ENCODE peak calls at places on chromosomes 1 and 21, in four cellular contexts. One of them, this sample, is unnamed.

GRCh38 chr1:216830402-216830801 is 107.2 kb upstream of the ESRRG start:
- DNase-seq in stomach: no peak
- DNase-seq in effector memory CD4-positive, alpha-beta T cell: no peak
- DNase-seq in A549: no peak
- DNase-seq in this sample: no peak

GRCh38 chr1:16351449-16351993 is 759 bp downstream of the FBXO42 start:
- DNase-seq in stomach: no peak
- DNase-seq in effector memory CD4-positive, alpha-beta T cell: no peak
- DNase-seq in A549: no peak
- DNase-seq in this sample: peak; percentile 18

GRCh38 chr1:180920702-180921101 is 8.0 kb downstream of the KIAA1614 start:
- DNase-seq in stomach: no peak
- DNase-seq in effector memory CD4-positive, alpha-beta T cell: no peak
- DNase-seq in A549: no peak
- DNase-seq in this sample: no peak

GRCh38 chr1:225479341-225479740 is 51.5 kb upstream of the LBR start:
- DNase-seq in stomach: no peak
- DNase-seq in effector memory CD4-positive, alpha-beta T cell: no peak
- DNase-seq in A549: no peak
- DNase-seq in this sample: no peak

GRCh38 chr1:64940026-64940425 is 26.3 kb downstream of the JAK1 start:
- DNase-seq in stomach: no peak
- DNase-seq in effector memory CD4-positive, alpha-beta T cell: no peak
- DNase-seq in A549: no peak
- DNase-seq in this sample: no peak

GRCh38 chr1:207866471-207867135 is 44.3 kb downstream of the CD34 start:
- DNase-seq in stomach: no peak
- DNase-seq in effector memory CD4-positive, alpha-beta T cell: no peak
- DNase-seq in A549: no peak
- DNase-seq in this sample: peak; percentile 23

GRCh38 chr1:190904091-190904695 is 426.5 kb upstream of the BRINP3 start:
- DNase-seq in stomach: no peak
- DNase-seq in effector memory CD4-positive, alpha-beta T cell: no peak
- DNase-seq in A549: no peak
- DNase-seq in this sample: no peak

GRCh38 chr21:16071082-16071481 is 341.3 kb downstream of the USP25 start:
- DNase-seq in stomach: no peak
- DNase-seq in effector memory CD4-positive, alpha-beta T cell: no peak
- DNase-seq in A549: no peak
- DNase-seq in this sample: no peak

GRCh38 chr1:236389253-236389652 is 4.8 kb upstream of the EDARADD start:
- DNase-seq in stomach: no peak
- DNase-seq in effector memory CD4-positive, alpha-beta T cell: no peak
- DNase-seq in A549: no peak
- DNase-seq in this sample: no peak

GRCh38 chr1:229296541-229296941 is 25.6 kb downstream of the RAB4A start:
- DNase-seq in stomach: no peak
- DNase-seq in effector memory CD4-positive, alpha-beta T cell: no peak
- DNase-seq in A549: no peak
- DNase-seq in this sample: no peak

GRCh38 chr1:155272466-155273133 is 704 bp downstream of the CLK2 start:
- DNase-seq in stomach: no peak
- DNase-seq in effector memory CD4-positive, alpha-beta T cell: no peak
- DNase-seq in A549: peak; percentile 77
- DNase-seq in this sample: no peak

GRCh38 chr1:50703240-50703639 is 256.8 kb downstream of the FAF1 start:
- DNase-seq in stomach: no peak
- DNase-seq in effector memory CD4-positive, alpha-beta T cell: no peak
- DNase-seq in A549: no peak
- DNase-seq in this sample: no peak

GRCh38 chr21:16108561-16109070 is 378.8 kb downstream of the USP25 start:
- DNase-seq in stomach: no peak
- DNase-seq in effector memory CD4-positive, alpha-beta T cell: no peak
- DNase-seq in A549: no peak
- DNase-seq in this sample: no peak

GRCh38 chr1:89001510-89001909 is 9.1 kb upstream of the KYAT3 start:
- DNase-seq in stomach: no peak
- DNase-seq in effector memory CD4-positive, alpha-beta T cell: no peak
- DNase-seq in A549: no peak
- DNase-seq in this sample: no peak

GRCh38 chr1:9665193-9665592 is 13.7 kb downstream of the PIK3CD start:
- DNase-seq in stomach: no peak
- DNase-seq in effector memory CD4-positive, alpha-beta T cell: no peak
- DNase-seq in A549: no peak
- DNase-seq in this sample: no peak

GRCh38 chr1:169604781-169605560 is 18.7 kb upstream of the F5 start:
- DNase-seq in stomach: no peak
- DNase-seq in effector memory CD4-positive, alpha-beta T cell: peak; percentile 0
- DNase-seq in A549: no peak
- DNase-seq in this sample: peak; percentile 84

GRCh38 chr1:181112071-181112929 is 23.8 kb downstream of the IER5 start:
- DNase-seq in stomach: peak; percentile 74
- DNase-seq in effector memory CD4-positive, alpha-beta T cell: no peak
- DNase-seq in A549: peak; percentile 97
- DNase-seq in this sample: no peak

GRCh38 chr1:243942196-243943150 is 92.4 kb upstream of the AKT3 start:
- DNase-seq in stomach: no peak
- DNase-seq in effector memory CD4-positive, alpha-beta T cell: no peak
- DNase-seq in A549: no peak
- DNase-seq in this sample: no peak

GRCh38 chr1:53468374-53468773 is 9.2 kb downstream of the DMRTB1 start:
- DNase-seq in stomach: peak; percentile 3
- DNase-seq in effector memory CD4-positive, alpha-beta T cell: no peak
- DNase-seq in A549: no peak
- DNase-seq in this sample: no peak

DNA sequence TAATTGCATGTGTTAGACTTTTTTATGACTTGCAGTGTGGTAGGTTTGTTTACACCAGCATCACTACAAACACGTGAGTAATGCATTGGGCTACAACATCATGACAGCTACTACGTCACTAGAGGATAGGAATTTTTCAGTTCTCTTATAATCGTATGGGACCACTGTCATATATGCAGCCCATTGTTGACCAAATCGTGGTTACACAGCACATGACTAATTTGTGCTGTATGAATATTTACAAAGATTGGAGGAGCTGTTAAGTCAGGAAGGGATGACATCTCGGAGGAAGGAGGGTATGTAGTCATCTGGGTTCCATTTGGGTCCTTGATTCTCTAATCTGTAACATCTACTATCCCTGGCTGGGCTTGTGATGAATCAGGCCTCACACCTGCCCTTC is 270.9 kb downstream of the TNR start:
- DNase-seq in stomach: no peak
- DNase-seq in effector memory CD4-positive, alpha-beta T cell: no peak
- DNase-seq in A549: no peak
- DNase-seq in this sample: no peak
- H3K27ac ChIP-seq in stomach: no peak overlapping the region
- H3K27ac ChIP-seq in effector memory CD4-positive, alpha-beta T cell: no peak overlapping the region
- H3K27ac ChIP-seq in A549: no peak overlapping the region
- H3K27ac ChIP-seq in this sample: no peak overlapping the region

GRCh38 chr1:151990856-151991198 is 2.8 kb downstream of the S100A10 start:
- DNase-seq in stomach: peak; percentile 55
- DNase-seq in effector memory CD4-positive, alpha-beta T cell: no peak
- DNase-seq in A549: no peak
- DNase-seq in this sample: no peak

GRCh38 chr1:151991663-151992344 is 1.9 kb downstream of the S100A10 start:
- DNase-seq in stomach: no peak
- DNase-seq in effector memory CD4-positive, alpha-beta T cell: no peak
- DNase-seq in A549: no peak
- DNase-seq in this sample: no peak

GRCh38 chr1:151988405-151988851 is 5.2 kb downstream of the S100A10 start:
- DNase-seq in stomach: no peak
- DNase-seq in effector memory CD4-positive, alpha-beta T cell: no peak
- DNase-seq in A549: peak; percentile 67
- DNase-seq in this sample: no peak

GRCh38 chr1:151989131-151989868 is 4.4 kb downstream of the S100A10 start:
- DNase-seq in stomach: peak; percentile 59
- DNase-seq in effector memory CD4-positive, alpha-beta T cell: no peak
- DNase-seq in A549: no peak
- DNase-seq in this sample: peak; percentile 47

GRCh38 chr1:151990058-151990855 is 3.4 kb downstream of the S100A10 start:
- DNase-seq in stomach: no peak
- DNase-seq in effector memory CD4-positive, alpha-beta T cell: no peak
- DNase-seq in A549: no peak
- DNase-seq in this sample: no peak
- H3K4me3 ChIP-seq in stomach: no peak overlapping the region
- H3K4me3 ChIP-seq in effector memory CD4-positive, alpha-beta T cell: no peak overlapping the region
- H3K4me3 ChIP-seq in A549: peak overlapping the region; percentile 87
- H3K4me3 ChIP-seq in this sample: peak overlapping the region; percentile 91

DNA sequence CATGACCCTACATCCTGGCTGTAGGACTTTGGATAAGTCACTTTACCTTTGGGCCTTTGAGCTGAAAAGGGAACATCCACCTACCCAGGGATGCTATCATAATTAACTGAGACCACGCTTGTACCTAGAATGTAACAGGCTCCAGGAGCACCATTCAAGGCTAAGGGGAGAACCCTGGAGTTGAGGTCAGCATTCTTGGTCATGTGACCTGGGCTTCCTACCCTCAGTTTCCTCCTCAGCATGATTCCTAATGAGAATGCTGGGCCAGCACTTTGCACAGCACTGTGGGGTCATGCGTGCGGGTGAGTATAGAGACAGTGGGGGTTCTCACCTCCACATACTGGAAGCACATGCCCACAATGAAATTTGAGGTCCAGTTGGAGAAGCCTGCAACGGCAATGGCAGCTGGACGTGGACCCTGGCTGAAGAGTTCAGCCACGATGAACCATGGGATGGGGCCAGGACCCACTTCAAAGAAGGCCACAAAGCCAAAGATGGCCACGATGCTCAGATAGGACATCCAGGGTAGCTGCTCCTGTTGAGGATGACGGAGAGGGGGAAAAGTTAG is 31.3 kb downstream of the SLC2A1 start:
- DNase-seq in stomach: no peak
- DNase-seq in effector memory CD4-positive, alpha-beta T cell: no peak
- DNase-seq in A549: no peak
- DNase-seq in this sample: no peak
- H3K27ac ChIP-seq in stomach: no peak overlapping the region
- H3K27ac ChIP-seq in effector memory CD4-positive, alpha-beta T cell: no peak overlapping the region
- H3K27ac ChIP-seq in A549: peak overlapping the region; percentile 21
- H3K27ac ChIP-seq in this sample: peak overlapping the region; percentile 2

DNA sequence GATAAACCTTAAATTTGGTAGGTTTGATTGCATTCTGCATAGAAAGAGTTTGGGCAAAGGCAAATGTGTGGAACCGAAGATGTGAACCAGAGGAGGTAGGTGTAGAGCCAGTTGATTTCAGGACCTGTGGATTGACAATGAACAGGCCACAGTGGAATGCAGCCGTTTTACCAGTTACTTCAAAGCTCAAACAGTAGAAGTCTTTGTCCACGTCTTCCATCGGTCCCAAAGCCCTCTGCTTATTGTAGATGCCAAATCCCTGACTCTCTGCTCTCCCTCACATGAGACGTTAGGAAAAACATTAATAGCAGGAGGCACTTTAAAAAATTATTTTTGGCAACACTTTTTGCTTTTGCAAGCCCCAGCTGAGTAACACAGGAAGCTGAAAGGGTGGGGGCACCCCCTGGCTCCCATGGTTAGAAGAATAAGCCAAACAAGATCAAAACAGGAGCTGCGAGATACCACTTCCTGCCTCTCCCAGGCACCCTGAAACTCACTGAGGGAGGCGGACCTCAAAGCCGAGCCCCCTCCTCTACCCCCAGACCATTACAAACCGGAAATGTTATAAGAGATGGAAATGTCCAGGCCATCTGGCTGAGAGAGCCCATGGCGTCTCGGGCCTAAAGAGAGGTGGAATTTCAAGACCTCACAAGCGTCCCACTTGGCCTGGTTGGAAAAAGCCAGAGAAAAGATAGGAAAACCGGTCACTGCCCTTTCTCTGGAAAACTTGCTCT is 13.5 kb downstream of the TRAF3IP3 start:
- DNase-seq in stomach: no peak
- DNase-seq in effector memory CD4-positive, alpha-beta T cell: peak; percentile 41
- DNase-seq in A549: no peak
- DNase-seq in this sample: peak; percentile 95
- H3K4me3 ChIP-seq in stomach: peak overlapping the region; percentile 32
- H3K4me3 ChIP-seq in effector memory CD4-positive, alpha-beta T cell: peak overlapping the region; percentile 66
- H3K4me3 ChIP-seq in A549: no peak overlapping the region
- H3K4me3 ChIP-seq in this sample: peak overlapping the region; percentile 91

GRCh38 chr1:201469645-201470074 is 672 bp upstream of the PHLDA3 start:
- DNase-seq in stomach: no peak
- DNase-seq in effector memory CD4-positive, alpha-beta T cell: no peak
- DNase-seq in A549: no peak
- DNase-seq in this sample: no peak

GRCh38 chr1:201468844-201469644 is at the start of gene PHLDA3:
- DNase-seq in stomach: peak; percentile 79
- DNase-seq in effector memory CD4-positive, alpha-beta T cell: peak; percentile 12
- DNase-seq in A549: peak; percentile 77
- DNase-seq in this sample: no peak

GRCh38 chr1:201471772-201472171 is 2.8 kb upstream of the PHLDA3 start:
- DNase-seq in stomach: no peak
- DNase-seq in effector memory CD4-positive, alpha-beta T cell: no peak
- DNase-seq in A549: no peak
- DNase-seq in this sample: no peak

GRCh38 chr1:201468501-201468843 is 516 bp downstream of the PHLDA3 start:
- DNase-seq in stomach: peak; percentile 44
- DNase-seq in effector memory CD4-positive, alpha-beta T cell: no peak
- DNase-seq in A549: no peak
- DNase-seq in this sample: no peak

DNA sequence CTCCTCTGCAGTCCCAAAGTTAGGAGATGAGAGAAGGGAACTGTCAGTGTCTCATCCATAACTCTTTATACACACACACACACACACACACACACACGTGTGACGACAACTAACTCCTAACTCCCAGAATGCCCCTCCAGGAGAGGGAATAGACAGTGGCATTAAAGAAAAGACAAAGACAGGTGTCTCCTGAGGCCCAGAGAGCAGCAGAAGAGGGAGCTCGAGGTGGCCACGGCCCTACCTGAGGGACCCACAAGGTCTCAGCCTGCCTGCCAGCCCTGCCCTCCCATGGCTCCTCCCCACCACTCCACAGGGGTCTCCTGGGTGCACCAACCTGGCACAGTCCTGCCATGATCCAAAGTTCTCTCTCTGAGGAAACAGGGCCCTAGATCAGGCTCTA is 1.6 kb upstream of the PHLDA3 start:
- DNase-seq in stomach: no peak
- DNase-seq in effector memory CD4-positive, alpha-beta T cell: no peak
- DNase-seq in A549: no peak
- DNase-seq in this sample: no peak
- H3K27ac ChIP-seq in stomach: no peak overlapping the region
- H3K27ac ChIP-seq in effector memory CD4-positive, alpha-beta T cell: no peak overlapping the region
- H3K27ac ChIP-seq in A549: peak overlapping the region; percentile 99
- H3K27ac ChIP-seq in this sample: no peak overlapping the region